ENCODE peak calls at places on chromosomes 3 and 15, in nine cellular contexts. I is thoracic aorta, R is heart left ventricle, G is heart right ventricle, U is sigmoid colon, L is right cardiac atrium, Q is IMR-90, S is SJSA1, Y is iPS DF 6.9. J is an unnamed sample.

GRCh38 chr15:57217716-57218598 is 158.3 kb upstream of the CGNL1 start:
- DNase-seq in S (peak; percentile 53), R (no peak), Y (no peak), L (no peak), U (no peak), I (no peak), Q (no peak), G (no peak), J (no peak)

GRCh38 chr3:58723197-58723596 is 56.6 kb upstream of the FAM3D start:
- DNase-seq in L (no peak), I (no peak), Q (peak; percentile 20), Y (no peak), U (no peak), R (no peak), S (no peak), G (no peak), J (no peak)

GRCh38 chr3:72888546-72889309 is 882 bp downstream of the GXYLT2 start:
- DNase-seq in I (no peak), Y (no peak), Q (peak; percentile 42), R (no peak), G (no peak), S (peak; percentile 39), L (no peak), U (no peak), J (no peak)

GRCh38 chr3:173225351-173225750 is 84.3 kb upstream of the SPATA16 start:
- DNase-seq in I (no peak), S (no peak), U (no peak), G (no peak), R (no peak), L (no peak), Q (no peak), Y (no peak), J (no peak)

GRCh38 chr15:74725845-74726773 is 781 bp upstream of the CYP1A1 start:
- DNase-seq in S (peak; percentile 50), L (peak; percentile 82), I (no peak), U (no peak), Q (no peak), Y (no peak), G (peak; percentile 61), R (peak; percentile 54), J (peak; percentile 55)

GRCh38 chr3:175346573-175347356 is 487.6 kb downstream of the NAALADL2 start:
- DNase-seq in G (peak; percentile 14), U (peak; percentile 69), R (peak; percentile 52), I (peak; percentile 25), S (no peak), Y (no peak), Q (peak; percentile 95), L (peak; percentile 82), J (peak; percentile 57)

GRCh38 chr15:57890878-57891277 is 174.6 kb downstream of the ALDH1A2 start:
- DNase-seq in U (no peak), Q (no peak), G (no peak), R (no peak), I (no peak), Y (no peak), L (no peak), S (no peak), J (no peak)

GRCh38 chr3:69669070-69669469 is 70.2 kb upstream of the MITF start:
- DNase-seq in I (no peak), Y (no peak), U (no peak), Q (no peak), G (no peak), S (no peak), R (no peak), L (no peak), J (no peak)

GRCh38 chr3:184564685-184565385 is 3.2 kb downstream of the EPHB3 start:
- DNase-seq in S (no peak), I (no peak), Y (no peak), G (no peak), Q (no peak), R (no peak), L (peak; percentile 13), U (no peak), J (no peak)

GRCh38 chr3:184562146-184562861 is 719 bp downstream of the EPHB3 start:
- DNase-seq in I (no peak), S (no peak), L (no peak), R (peak; percentile 27), Q (no peak), Y (no peak), U (no peak), G (no peak), J (no peak)

GRCh38 chr3:184563941-184564684 is 2.5 kb downstream of the EPHB3 start:
- DNase-seq in R (no peak), U (no peak), S (no peak), Y (no peak), L (no peak), I (no peak), G (no peak), Q (no peak), J (no peak)

GRCh38 chr3:184562875-184563568 is 1.4 kb downstream of the EPHB3 start:
- DNase-seq in Q (peak; percentile 22), S (no peak), L (peak; percentile 76), G (no peak), U (no peak), I (no peak), Y (no peak), R (no peak), J (no peak)

DNA sequence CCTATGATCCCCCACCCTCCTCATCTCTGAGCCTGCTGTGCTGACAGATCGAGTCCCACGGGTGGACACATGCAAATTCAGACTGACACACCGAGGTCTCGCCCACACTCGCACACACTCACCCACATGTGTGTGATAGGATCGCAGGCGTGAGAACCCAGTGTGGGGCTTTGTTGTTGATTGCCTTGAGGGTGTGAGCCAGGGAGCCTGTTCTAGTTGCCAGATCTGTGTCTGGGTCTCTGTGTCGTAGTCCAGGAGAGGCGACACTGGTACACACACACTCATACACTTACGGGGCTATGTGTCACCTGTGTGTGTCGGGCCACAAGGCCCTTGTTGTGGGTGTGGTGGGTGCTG is 2.0 kb downstream of the EPHB3 start:
- DNase-seq in Y (no peak), I (no peak), G (no peak), R (no peak), L (peak; percentile 51), U (no peak), Q (no peak), S (no peak), J (peak; percentile 39)
- H3K4me1 ChIP-seq in Y (peaks cover 28% of the 10 kb centered on the region), I (peaks cover 12% of the 10 kb centered on the region), G (peaks cover 32% of the 10 kb centered on the region), R (peaks cover 26% of the 10 kb centered on the region), L (no peaks in the 10 kb centered on the region), U (peaks cover 76% of the 10 kb centered on the region), Q (peaks cover 42% of the 10 kb centered on the region), S (peaks cover 43% of the 10 kb centered on the region), J (peaks cover 85% of the 10 kb centered on the region)

DNA sequence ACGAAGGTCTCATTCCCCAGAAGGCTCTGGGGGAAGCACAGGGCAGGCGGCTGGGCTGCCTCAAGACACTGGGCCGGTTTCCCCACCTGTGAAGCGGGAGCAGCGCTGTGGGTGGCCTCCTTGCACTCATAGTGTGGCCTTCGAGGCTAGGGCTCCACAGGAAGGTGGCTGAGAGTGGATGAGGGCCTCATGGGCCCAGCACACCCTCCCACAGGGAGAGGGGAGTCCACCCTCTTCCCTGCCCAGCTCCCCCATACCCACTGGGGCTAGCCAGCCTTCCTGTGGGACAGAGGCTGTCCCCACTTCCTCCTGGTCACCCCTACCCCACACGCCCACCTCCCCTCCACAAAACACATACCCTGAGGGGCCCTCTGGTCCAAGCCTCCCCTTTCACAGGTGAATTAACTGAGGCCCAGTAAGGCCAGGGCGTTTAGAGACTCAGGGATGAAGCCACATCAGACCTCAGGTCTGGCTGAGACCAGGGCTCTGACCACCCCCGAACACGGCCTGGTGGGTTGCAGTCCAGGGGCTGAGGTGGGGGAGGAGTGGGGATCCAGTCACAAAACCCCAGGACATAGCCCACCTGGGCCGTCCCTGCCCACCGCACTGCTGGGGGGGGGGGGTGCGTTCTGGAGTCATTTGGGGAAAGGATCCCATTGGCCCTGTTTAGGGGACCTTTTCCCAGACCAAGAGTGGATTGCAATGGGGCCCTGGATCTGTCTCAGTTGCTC is 1.1 kb downstream of the ANPEP start:
- DNase-seq in S (no peak), U (no peak), L (peak; percentile 36), Q (no peak), Y (no peak), I (no peak), R (no peak), G (no peak), J (no peak)
- H3K4me3 ChIP-seq in S (no peak overlapping the region), U (peak overlapping the region; percentile 36), L (peak overlapping the region; percentile 60), Q (peak overlapping the region; percentile 58), Y (no peak overlapping the region), I (peak overlapping the region; percentile 72), R (no peak overlapping the region), G (peak overlapping the region; percentile 58), J (no peak overlapping the region)

GRCh38 chr15:40764766-40765136 is 883 bp downstream of the GCHFR start:
- DNase-seq in R (no peak), U (no peak), L (no peak), S (no peak), Q (no peak), I (no peak), Y (no peak), G (no peak), J (no peak)

GRCh38 chr15:40762919-40763800 is 708 bp upstream of the GCHFR start:
- DNase-seq in U (peak; percentile 89), L (peak; percentile 91), Y (no peak), Q (peak; percentile 11), S (peak; percentile 84), R (peak; percentile 59), G (peak; percentile 71), I (no peak), J (peak; percentile 84)

GRCh38 chr15:40766906-40767837 is 2.6 kb upstream of the C15orf62 start:
- DNase-seq in R (no peak), G (no peak), I (no peak), U (no peak), S (no peak), L (no peak), Q (peak; percentile 50), Y (no peak), J (no peak)

GRCh38 chr15:40766194-40766830 is 2.4 kb downstream of the GCHFR start:
- DNase-seq in R (no peak), L (no peak), S (no peak), Q (peak; percentile 28), G (no peak), U (no peak), I (no peak), Y (no peak), J (no peak)

DNA sequence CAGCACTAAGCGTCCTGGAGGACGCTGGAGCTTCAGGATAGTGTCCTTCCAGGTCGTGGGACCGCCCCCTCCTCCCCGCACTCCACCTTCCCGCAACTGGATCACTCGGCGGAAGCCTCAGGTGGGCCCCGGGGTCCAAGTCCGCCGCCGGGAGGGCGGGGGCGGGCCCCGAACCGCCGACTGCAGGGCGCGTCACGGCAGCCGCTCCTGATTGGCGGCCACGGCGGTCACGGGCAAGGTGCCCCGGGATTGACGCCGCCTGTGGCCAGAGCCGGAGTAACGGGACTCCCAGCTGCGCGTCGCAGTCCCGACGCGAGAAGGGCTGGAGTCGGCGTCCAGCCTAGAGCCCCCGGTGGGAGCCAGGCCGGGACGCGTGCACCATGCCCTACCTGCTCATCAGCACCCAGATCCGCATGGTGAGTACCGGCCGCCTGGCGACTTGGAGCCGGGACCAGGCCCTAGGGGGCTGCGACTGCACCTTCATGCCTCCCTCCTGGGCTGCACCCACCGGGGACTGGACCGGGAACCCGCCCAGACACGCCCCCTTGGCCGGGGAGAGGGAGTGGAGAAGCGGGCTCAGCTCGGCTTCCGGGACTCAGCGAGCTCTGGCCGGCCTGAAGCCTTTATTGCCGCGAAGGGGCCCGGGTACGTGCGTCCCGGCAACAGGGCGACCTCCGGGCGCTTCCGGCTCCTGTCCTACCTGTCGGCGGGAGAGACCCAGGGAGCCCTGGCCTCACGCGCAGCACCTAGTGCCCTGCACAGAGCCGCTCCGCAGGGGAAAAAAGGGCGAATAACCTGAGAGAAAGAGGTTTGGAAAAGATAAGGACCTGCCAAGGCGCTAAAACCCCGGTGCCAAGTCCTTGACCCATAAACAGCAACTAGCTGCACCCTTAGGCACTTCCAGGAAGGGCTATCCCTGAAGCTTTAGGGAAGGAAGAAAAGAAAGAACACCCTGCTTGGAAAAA is at the start of gene GCHFR:
- DNase-seq in Q (peak; percentile 47), G (peak; percentile 81), U (peak; percentile 89), R (peak; percentile 74), L (peak; percentile 93), Y (no peak), I (no peak), S (peak; percentile 71), J (peak; percentile 77)
- H3K27ac ChIP-seq in Q (peak within 1 kb of the TSS; percentile 32), G (peak within 1 kb of the TSS; percentile 28), U (peak within 1 kb of the TSS; percentile 68), R (peak within 1 kb of the TSS; percentile 55), L (peak within 1 kb of the TSS; percentile 30), Y (no peak within 1 kb of the TSS), I (peak within 1 kb of the TSS; percentile 78), S (no peak within 1 kb of the TSS), J (peak within 1 kb of the TSS; percentile 72)

GRCh38 chr3:177104299-177104992 is 92.8 kb downstream of the TBL1XR1 start:
- DNase-seq in S (no peak), I (no peak), L (no peak), U (no peak), G (no peak), Q (no peak), Y (no peak), R (no peak), J (no peak)
- H3K4me1 ChIP-seq in S (peaks cover 7% of the 10 kb centered on the region), I (peaks cover 55% of the 10 kb centered on the region), L (peaks cover 6% of the 10 kb centered on the region), U (peaks cover 72% of the 10 kb centered on the region), G (peaks cover 81% of the 10 kb centered on the region), Q (peaks cover 4% of the 10 kb centered on the region), Y (peaks cover 5% of the 10 kb centered on the region), R (peaks cover 63% of the 10 kb centered on the region), J (peaks cover 42% of the 10 kb centered on the region)

J was measured in body of pancreas.